ENCODE peak calls at places on chromosomes 1 and 21, in ten cellular contexts. J, W, X, G, O, D, A, L, B and Q are unnamed samples.

GRCh38 chr1:162285149-162285561 is 91.5 kb downstream of the SPATA46 start:
- DNase-seq in A (no peak), J (no peak), D (no peak), X (no peak), O (no peak), L (no peak), B (no peak), W (no peak), G (no peak), Q (no peak)

GRCh38 chr21:15732290-15732995 is 2.7 kb downstream of the USP25 start:
- DNase-seq in A (peak), X (no peak), G (peak), J (no peak), O (no peak), D (peak), B (no peak), W (no peak), L (peak), Q (no peak)

GRCh38 chr1:226714148-226714547 is 24.9 kb downstream of the ITPKB start:
- DNase-seq in B (no peak), X (no peak), D (no peak), L (no peak), J (no peak), W (no peak), G (no peak), A (no peak), O (no peak), Q (no peak)

GRCh38 chr1:22776051-22776611 is 65.5 kb downstream of the EPHB2 start:
- DNase-seq in A (no peak), B (no peak), W (no peak), L (no peak), D (no peak), G (peak), O (peak), J (no peak), X (no peak), Q (no peak)

GRCh38 chr1:232017057-232017456 is 390.5 kb downstream of the DISC1 start:
- DNase-seq in J (no peak), A (no peak), X (no peak), L (no peak), G (no peak), W (no peak), O (no peak), B (no peak), D (no peak), Q (no peak)

GRCh38 chr1:30743584-30744059 is 14.0 kb downstream of the LAPTM5 start:
- DNase-seq in A (no peak), B (peak), O (no peak), G (no peak), X (peak), L (no peak), D (peak), J (no peak), W (peak), Q (peak)

GRCh38 chr1:114369930-114370329 is 141.1 kb downstream of the TRIM33 start:
- DNase-seq in X (no peak), D (no peak), O (no peak), L (peak), J (no peak), W (no peak), A (no peak), G (peak), B (no peak), Q (no peak)

GRCh38 chr21:34071683-34072082 is 1.7 kb upstream of the MRPS6 start:
- DNase-seq in J (no peak), G (no peak), A (no peak), B (no peak), W (no peak), L (no peak), O (no peak), X (no peak), D (no peak), Q (no peak)

GRCh38 chr1:230643887-230644286 is 1.6 kb downstream of the COG2 start:
- DNase-seq in D (peak), O (no peak), J (no peak), B (no peak), X (no peak), A (no peak), G (peak), L (peak), W (no peak), Q (no peak)

GRCh38 chr1:40341509-40342380 is 24.7 kb upstream of the COL9A2 start:
- DNase-seq in G (peak), X (no peak), J (no peak), D (no peak), A (no peak), W (no peak), B (no peak), L (no peak), O (no peak), Q (no peak)

GRCh38 chr1:184785529-184785928 is 30.9 kb upstream of the EDEM3 start:
- DNase-seq in A (no peak), W (no peak), L (no peak), J (no peak), X (no peak), O (no peak), B (no peak), G (no peak), D (no peak), Q (no peak)

GRCh38 chr1:212315184-212315583 is 30.0 kb downstream of the PPP2R5A start:
- DNase-seq in J (no peak), A (no peak), O (no peak), L (no peak), B (no peak), D (no peak), G (no peak), W (no peak), X (no peak), Q (no peak)

GRCh38 chr1:116457944-116458343 is 84.9 kb downstream of the ATP1A1 start:
- DNase-seq in L (no peak), W (no peak), O (no peak), B (no peak), D (no peak), X (no peak), A (no peak), J (no peak), G (no peak), Q (no peak)

GRCh38 chr1:155241069-155241679 is 14.1 kb downstream of the ENTREP3 start:
- DNase-seq in A (peak), L (peak), W (peak), B (peak), X (peak), O (no peak), J (peak), D (peak), G (peak), Q (peak)

GRCh38 chr1:213303286-213303685 is 252.2 kb downstream of the RPS6KC1 start:
- DNase-seq in J (no peak), G (no peak), D (no peak), L (peak), O (no peak), X (no peak), A (peak), W (no peak), B (no peak), Q (no peak)

GRCh38 chr1:100606438-100606837 is 68.5 kb downstream of the GPR88 start:
- DNase-seq in A (no peak), J (no peak), L (peak), G (peak), B (no peak), O (no peak), D (peak), X (no peak), W (no peak), Q (no peak)

GRCh38 chr1:162206749-162207635 is 137.5 kb downstream of the NOS1AP start:
- DNase-seq in L (no peak), O (peak), B (no peak), G (no peak), A (no peak), X (no peak), W (no peak), D (no peak), J (peak), Q (no peak)

GRCh38 chr1:204266504-204267034 is 52.8 kb upstream of the GOLT1A start:
- DNase-seq in G (peak), A (no peak), L (peak), W (no peak), D (no peak), X (no peak), O (no peak), B (no peak), J (no peak), Q (no peak)

GRCh38 chr1:70706381-70707173 is 295.5 kb downstream of the CTH start:
- DNase-seq in X (no peak), A (no peak), B (no peak), D (no peak), O (peak), G (no peak), L (peak), W (no peak), J (no peak), Q (no peak)

GRCh38 chr1:912740-913301 is 10.9 kb upstream of the SAMD11 start:
- DNase-seq in W (no peak), O (peak), B (no peak), D (no peak), L (peak), G (no peak), J (peak), A (no peak), X (no peak), Q (peak)

GRCh38 chr1:76955652-76956051 is 88.4 kb downstream of the ST6GALNAC5 start:
- DNase-seq in J (no peak), B (no peak), O (no peak), W (no peak), L (peak), D (no peak), X (no peak), A (no peak), G (no peak), Q (no peak)

GRCh38 chr1:187411118-187411517 is 582.4 kb downstream of the PLA2G4A start:
- DNase-seq in J (no peak), X (no peak), W (no peak), O (no peak), G (no peak), L (no peak), B (no peak), A (no peak), D (no peak), Q (no peak)

GRCh38 chr1:205285391-205286101 is 36.0 kb downstream of the NUAK2 start:
- DNase-seq in A (no peak), X (peak), G (no peak), L (peak), J (no peak), D (peak), B (peak), W (peak), O (no peak), Q (peak)

GRCh38 chr1:1202831-1203560 is 3.4 kb downstream of the TNFRSF18 start:
- DNase-seq in W (no peak), A (no peak), X (no peak), D (no peak), L (no peak), O (peak), G (no peak), J (peak), B (no peak), Q (peak)

GRCh38 chr1:195482137-195482536 is 1126.1 kb downstream of the KCNT2 start:
- DNase-seq in X (no peak), D (no peak), W (no peak), L (no peak), G (no peak), B (no peak), A (no peak), J (no peak), O (peak), Q (no peak)

GRCh38 chr1:201016943-201017827 is 6.3 kb downstream of the KIF21B start:
- DNase-seq in L (no peak), J (peak), A (no peak), G (no peak), D (no peak), O (no peak), B (no peak), W (no peak), X (no peak), Q (no peak)

GRCh38 chr1:4494558-4494957 is 159.9 kb upstream of the AJAP1 start:
- DNase-seq in B (no peak), W (no peak), L (no peak), D (no peak), J (no peak), A (peak), X (no peak), O (no peak), G (no peak), Q (no peak)

GRCh38 chr1:59779949-59780348 is 34.8 kb upstream of the HOOK1 start:
- DNase-seq in O (no peak), B (no peak), D (no peak), L (no peak), J (no peak), A (no peak), G (no peak), X (no peak), W (no peak), Q (no peak)

GRCh38 chr21:40615503-40616376 is 231.2 kb downstream of the DSCAM start:
- DNase-seq in O (no peak), G (no peak), J (no peak), B (no peak), W (no peak), L (no peak), D (no peak), A (no peak), X (no peak), Q (no peak)

GRCh38 chr1:1081311-1082238 is 7.5 kb upstream of the RNF223 start:
- DNase-seq in W (no peak), D (no peak), X (no peak), A (no peak), J (peak), B (no peak), L (no peak), G (no peak), O (peak), Q (peak)